ENCODE peak calls at places on chromosome 19, in four cellular contexts. K, T, Z and U are unnamed samples.

GRCh38 chr19:14113762-14114414 is 3.7 kb downstream of the PRKACA start:
- DNase-seq in K (no peak), T (peak; percentile 32), Z (peak; percentile 62), U (peak; percentile 54)

GRCh38 chr19:50485284-50485955 is 8.8 kb upstream of the GARIN5A start:
- DNase-seq in K (no peak), T (no peak), Z (no peak), U (no peak)

GRCh38 chr19:48658483-48658882 is 12.5 kb upstream of the CA11 start:
- DNase-seq in K (no peak), T (no peak), Z (no peak), U (no peak)

GRCh38 chr19:1172353-1173159 is 1.5 kb downstream of the SBNO2 start:
- DNase-seq in K (peak; percentile 77), T (no peak), Z (no peak), U (peak; percentile 46)

GRCh38 chr19:56114051-56114694 is 6.9 kb downstream of the ZNF787 start:
- DNase-seq in K (no peak), T (no peak), Z (no peak), U (no peak)

GRCh38 chr19:38035515-38036495 is 128.8 kb downstream of the SIPA1L3 start:
- DNase-seq in K (peak; percentile 73), T (no peak), Z (no peak), U (peak; percentile 28)

GRCh38 chr19:39502640-39503417 is 4.1 kb downstream of the DLL3 start:
- DNase-seq in K (peak; percentile 93), T (peak; percentile 66), Z (peak; percentile 82), U (peak; percentile 24)

GRCh38 chr19:33226550-33227241 is 1.0 kb upstream of the SLC7A10 start:
- DNase-seq in K (peak; percentile 33), T (no peak), Z (no peak), U (peak; percentile 16)

GRCh38 chr19:44356383-44357111 is at the start of gene ZNF112:
- DNase-seq in K (peak; percentile 91), T (no peak), Z (no peak), U (peak; percentile 78)

GRCh38 chr19:54412877-54413276 is 2.4 kb upstream of the TTYH1 start:
- DNase-seq in K (no peak), T (no peak), Z (no peak), U (no peak)

GRCh38 chr19:11767633-11768133 is 883 bp downstream of the ZNF441 start:
- DNase-seq in K (peak; percentile 76), T (no peak), Z (peak; percentile 48), U (peak; percentile 13)

GRCh38 chr19:580274-580835 is 8.0 kb downstream of the BSG start:
- DNase-seq in K (no peak), T (no peak), Z (no peak), U (no peak)

GRCh38 chr19:6095760-6096159 is 14.5 kb downstream of the RFX2 start:
- DNase-seq in K (no peak), T (no peak), Z (no peak), U (no peak)

GRCh38 chr19:6092329-6093286 is 17.7 kb downstream of the RFX2 start:
- DNase-seq in K (peak; percentile 98), T (no peak), Z (no peak), U (peak; percentile 82)

GRCh38 chr19:6090634-6091033 is 19.7 kb downstream of the RFX2 start:
- DNase-seq in K (no peak), T (no peak), Z (no peak), U (no peak)

GRCh38 chr19:6088677-6089063 is 21.6 kb downstream of the RFX2 start:
- DNase-seq in K (peak; percentile 65), T (no peak), Z (no peak), U (no peak)

DNA sequence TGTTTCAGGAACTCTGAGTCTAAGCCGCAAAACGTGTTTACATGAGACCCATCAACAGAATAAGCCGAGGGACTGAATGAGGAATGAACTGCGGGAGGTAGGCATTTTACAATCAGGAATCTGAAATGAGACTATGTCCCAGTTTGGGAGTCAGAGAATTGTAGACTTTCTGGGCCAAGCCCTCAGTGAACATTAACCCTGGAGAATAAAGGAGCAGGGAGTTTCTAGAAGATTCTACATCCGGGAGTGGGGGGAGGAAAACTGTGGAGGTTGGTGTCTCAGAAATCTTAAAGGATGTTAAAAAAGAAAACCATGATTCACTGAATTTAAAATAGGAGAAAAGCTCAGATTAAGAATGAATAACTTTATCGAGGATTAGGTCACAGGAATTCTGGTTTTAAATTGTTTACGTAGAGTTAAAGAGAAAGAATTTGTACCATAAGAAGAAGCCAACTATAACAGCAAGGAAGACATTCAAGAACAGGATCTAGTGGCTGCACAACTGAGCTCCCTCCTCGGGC is 18.5 kb downstream of the RFX2 start:
- DNase-seq in K (peak; percentile 68), T (no peak), Z (no peak), U (no peak)
- H3K27ac ChIP-seq in K (peak overlapping the region; percentile 99), T (no peak overlapping the region), Z (peak overlapping the region; percentile 13), U (peak overlapping the region; percentile 79)

DNA sequence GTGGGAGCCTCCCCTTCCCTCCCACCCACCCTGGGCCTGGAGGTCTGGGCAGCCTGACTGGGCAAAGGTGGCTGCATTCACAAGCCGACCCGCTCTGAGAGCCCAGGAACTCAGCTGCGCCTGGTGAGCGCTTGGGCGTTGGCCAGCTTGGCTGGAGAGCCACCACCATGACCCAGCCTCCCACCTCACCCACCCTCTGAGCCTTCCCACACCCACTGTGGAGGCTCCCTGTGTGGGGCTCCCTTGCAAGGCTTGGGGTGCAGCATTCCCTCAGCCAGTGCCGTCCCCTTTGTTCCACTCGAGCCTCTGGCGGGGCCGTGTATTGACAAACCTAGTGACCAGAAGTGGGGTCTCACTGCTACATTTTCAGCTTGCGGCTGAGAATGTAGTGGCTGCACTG is 15.0 kb upstream of the QTRT1 start:
- DNase-seq in K (no peak), T (no peak), Z (no peak), U (no peak)
- H3K4me1 ChIP-seq in K (no peaks in the 10 kb centered on the region), T (no peaks in the 10 kb centered on the region), Z (no peaks in the 10 kb centered on the region), U (peaks cover 22% of the 10 kb centered on the region)

DNA sequence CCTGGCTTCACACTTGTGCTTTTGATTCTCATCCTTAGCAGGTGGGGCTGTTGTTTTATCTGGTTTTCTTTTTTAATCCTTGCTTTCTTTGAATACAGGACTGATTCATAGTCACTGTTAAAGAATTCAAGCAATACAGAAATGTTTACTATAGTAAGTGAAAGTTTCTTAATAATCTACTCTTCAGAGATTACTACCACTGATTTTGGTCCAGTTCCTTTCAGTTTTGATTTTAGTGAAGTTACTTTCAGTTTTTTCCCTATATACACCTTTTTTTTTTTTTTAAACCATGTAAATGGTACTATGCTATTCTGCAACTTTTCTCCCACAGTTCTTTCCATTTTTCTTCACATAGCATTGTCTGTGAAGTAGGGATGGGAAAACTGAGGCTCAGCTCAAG is 53.6 kb downstream of the GATAD2A start:
- DNase-seq in K (peak; percentile 52), T (no peak), Z (no peak), U (no peak)
- H3K27ac ChIP-seq in K (peak overlapping the region; percentile 82), T (peak overlapping the region; percentile 80), Z (peak overlapping the region; percentile 82), U (peak overlapping the region; percentile 90)

DNA sequence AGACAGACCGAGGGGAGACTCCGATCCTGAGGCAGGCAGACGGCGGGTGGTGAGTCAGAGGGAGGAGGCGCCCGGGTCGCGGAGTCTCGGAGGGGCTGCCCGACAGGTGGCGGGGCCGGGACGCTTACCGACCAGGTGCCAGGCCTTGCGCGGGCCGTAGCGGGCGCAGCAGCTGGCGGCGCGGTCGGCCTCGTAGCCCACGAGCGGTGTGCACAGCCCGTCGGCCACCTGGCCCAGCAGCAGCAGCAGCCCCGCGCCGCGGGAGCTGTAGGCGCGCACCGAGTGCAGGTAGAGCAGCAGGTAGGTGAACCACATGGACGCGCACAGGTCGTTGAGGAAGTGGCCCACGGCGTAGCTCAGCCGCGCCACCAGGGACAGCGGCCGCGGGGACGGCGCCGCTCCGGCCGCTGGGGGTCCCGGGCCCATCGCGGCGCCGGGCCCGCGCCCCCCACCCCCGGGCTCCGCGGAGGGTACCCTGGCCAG is 367 bp downstream of the MFSD12 start:
- DNase-seq in K (peak; percentile 72), T (peak; percentile 60), Z (peak; percentile 81), U (no peak)
- H3K4me1 ChIP-seq in K (peaks cover 13% of the 10 kb centered on the region), T (peaks cover 40% of the 10 kb centered on the region), Z (peaks cover 44% of the 10 kb centered on the region), U (peaks cover 54% of the 10 kb centered on the region)

GRCh38 chr19:47158879-47159509 is 28.4 kb downstream of the SAE1 start:
- DNase-seq in K (peak; percentile 79), T (peak; percentile 19), Z (peak; percentile 68), U (no peak)
- H3K27ac ChIP-seq in K (peak overlapping the region; percentile 63), T (peak overlapping the region; percentile 69), Z (no peak overlapping the region), U (peak overlapping the region; percentile 89)

GRCh38 chr19:24062222-24062621 is 24.8 kb upstream of the ZNF254 start:
- DNase-seq in K (peak; percentile 26), T (no peak), Z (no peak), U (no peak)

GRCh38 chr19:24065243-24065642 is 21.7 kb upstream of the ZNF254 start:
- DNase-seq in K (no peak), T (no peak), Z (no peak), U (no peak)

GRCh38 chr19:24064175-24064574 is 22.8 kb upstream of the ZNF254 start:
- DNase-seq in K (no peak), T (no peak), Z (no peak), U (no peak)

GRCh38 chr19:24063312-24063711 is 23.7 kb upstream of the ZNF254 start:
- DNase-seq in K (no peak), T (no peak), Z (no peak), U (no peak)

GRCh38 chr19:24065865-24066604 is 21.0 kb upstream of the ZNF254 start:
- DNase-seq in K (no peak), T (no peak), Z (no peak), U (no peak)
- H3K4me1 ChIP-seq in K (no peaks in the 10 kb centered on the region), T (no peaks in the 10 kb centered on the region), Z (no peaks in the 10 kb centered on the region), U (no peaks in the 10 kb centered on the region)

GRCh38 chr19:15584095-15584494 is 30.9 kb upstream of the CYP4F8 start:
- DNase-seq in K (no peak), T (no peak), Z (no peak), U (no peak)
- H3K27ac ChIP-seq in K (no peak overlapping the region), T (no peak overlapping the region), Z (no peak overlapping the region), U (no peak overlapping the region)

GRCh38 chr19:16088985-16089846 is 12.9 kb downstream of the TPM4 start:
- DNase-seq in K (no peak), T (no peak), Z (no peak), U (no peak)
- H3K4me1 ChIP-seq in K (no peaks in the 10 kb centered on the region), T (peaks cover 21% of the 10 kb centered on the region), Z (peaks cover 28% of the 10 kb centered on the region), U (peaks cover 43% of the 10 kb centered on the region)

DNA sequence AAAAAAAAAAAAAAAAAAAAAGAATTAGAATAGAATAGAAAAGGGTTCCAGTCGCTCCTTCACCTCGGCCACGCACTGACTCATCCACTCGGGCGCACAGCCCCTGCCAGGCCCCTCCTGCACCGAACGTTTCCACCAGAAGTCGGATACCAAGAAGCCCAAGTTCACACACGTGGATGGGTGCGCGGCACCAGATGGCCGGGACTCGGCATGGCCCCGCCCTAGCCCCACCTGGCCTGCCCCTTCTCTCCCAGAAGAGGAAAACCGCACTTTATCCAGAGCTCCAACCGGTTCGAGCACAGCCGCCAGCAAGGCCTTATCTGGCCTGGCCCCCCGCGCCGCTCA is 5.9 kb downstream of the PRR36 start:
- DNase-seq in K (peak; percentile 43), T (no peak), Z (no peak), U (no peak)
- H3K27ac ChIP-seq in K (no peak overlapping the region), T (peak overlapping the region; percentile 67), Z (peak overlapping the region; percentile 59), U (no peak overlapping the region)